ENCODE peak calls at places on chromosomes 12 and 14, in nine cellular contexts. Z is activated T-helper 9 cell treated with anti-CD3 and anti-CD28 coated beads, Interleukin-2, amount 50 U/mL, for 16 hours; U is effector CD4-positive, alpha-beta T cell; D is ureter; A is stimulated activated CD4-positive, alpha-beta T cell treated with anti-CD3 and anti-CD28 coated beads, Interleukin-12 subunit alpha, Interleukin-12 subunit beta, amount 100 ng/mL, for 24 hours; I is activated T-cell treated with anti-CD3 and anti-CD28 coated beads for 1 hour; H is GOT3; X is activated gamma-delta T cell treated with Interleukin-2 at 50 U/mL for 16 hours; W is retina. S is an unnamed sample.
A peak's percentile ranks its signal among the peaks of the same experiment; 100 is the strongest.

GRCh38 chr12:102522768-102523167 is 42.4 kb upstream of the IGF1 start:
- DNase-seq in X (no peak), I (no peak), Z (no peak), H (no peak), W (no peak), A (no peak), U (no peak), D (no peak), S (no peak)

GRCh38 chr12:95102916-95103671 is 29.7 kb upstream of the NR2C1 start:
- DNase-seq in I (no peak), Z (peak; percentile 2), H (no peak), A (peak; percentile 23), W (no peak), D (no peak), U (no peak), X (no peak), S (no peak)

GRCh38 chr12:132593071-132593470 is 17.3 kb downstream of the LRCOL1 start:
- DNase-seq in W (no peak), X (no peak), D (no peak), A (no peak), Z (no peak), U (no peak), I (no peak), H (no peak), S (no peak)

GRCh38 chr12:5556033-5556614 is 124.2 kb downstream of the NTF3 start:
- DNase-seq in A (peak; percentile 6), X (no peak), D (no peak), W (no peak), I (no peak), H (no peak), Z (no peak), U (no peak), S (no peak)

GRCh38 chr14:52370406-52370911 is 56.3 kb downstream of the PTGER2 start:
- DNase-seq in D (no peak), I (no peak), X (no peak), Z (no peak), W (no peak), A (no peak), H (no peak), U (no peak), S (no peak)

GRCh38 chr12:6372403-6373003 is 2.9 kb downstream of the SCNN1A start:
- DNase-seq in H (peak; percentile 34), Z (no peak), I (no peak), W (peak; percentile 14), D (peak; percentile 71), U (no peak), X (no peak), A (no peak), S (no peak)

GRCh38 chr14:87712386-87713113 is 280.4 kb downstream of the GALC start:
- DNase-seq in H (no peak), Z (no peak), W (peak; percentile 35), A (no peak), X (no peak), D (no peak), U (no peak), I (no peak), S (no peak)

GRCh38 chr14:70754989-70755388 is 54.3 kb downstream of the MAP3K9 start:
- DNase-seq in A (no peak), Z (no peak), H (no peak), X (no peak), D (peak; percentile 74), W (no peak), I (no peak), U (no peak), S (no peak)

GRCh38 chr14:74018704-74019407 is at the start of the genes BBOF1 and ENTPD5:
- DNase-seq in D (peak; percentile 84), I (peak; percentile 76), H (peak; percentile 26), W (peak; percentile 90), U (peak; percentile 79), A (peak; percentile 75), Z (peak; percentile 80), X (peak; percentile 81), S (peak; percentile 55)

GRCh38 chr14:103545219-103545914 is 16.4 kb downstream of the TRMT61A start:
- DNase-seq in U (no peak), A (no peak), D (no peak), X (no peak), Z (no peak), I (no peak), W (no peak), H (no peak), S (no peak)

GRCh38 chr14:103384450-103385152 is 614 bp upstream of the MARK3 start:
- DNase-seq in I (no peak), D (peak; percentile 49), H (no peak), X (no peak), Z (no peak), W (no peak), A (no peak), U (no peak), S (no peak)

GRCh38 chr12:108884116-108885012 is 4.5 kb downstream of the DAO start:
- DNase-seq in H (no peak), A (peak; percentile 68), D (no peak), U (peak; percentile 55), Z (peak; percentile 47), I (peak; percentile 57), W (no peak), X (peak; percentile 47), S (no peak)

GRCh38 chr14:74955229-74955999 is at the start of gene PGF:
- DNase-seq in I (no peak), H (no peak), U (peak; percentile 10), W (peak; percentile 68), A (no peak), Z (peak; percentile 6), X (no peak), D (no peak), S (no peak)